ENCODE peak calls at places on chromosomes 12 and 14, in four cellular contexts. One of them, this sample, is unnamed.

GRCh38 chr12:13374783-13375182 is 178.3 kb downstream of the EMP1 start:
- DNase-seq in uterus: no peak
- DNase-seq in neuronal stem cell: no peak
- DNase-seq in dorsolateral prefrontal cortex: peak
- DNase-seq in this sample: no peak

GRCh38 chr14:61720302-61720677 is 25.0 kb downstream of the HIF1A start:
- DNase-seq in dorsolateral prefrontal cortex: no peak
- DNase-seq in uterus: no peak
- DNase-seq in neuronal stem cell: no peak
- DNase-seq in this sample: no peak

GRCh38 chr12:118922405-118922804 is 58.9 kb upstream of the SRRM4 start:
- DNase-seq in neuronal stem cell: peak
- DNase-seq in uterus: no peak
- DNase-seq in dorsolateral prefrontal cortex: no peak
- DNase-seq in this sample: no peak

GRCh38 chr12:69000540-69001243 is 67.7 kb upstream of the CPM start:
- DNase-seq in neuronal stem cell: no peak
- DNase-seq in dorsolateral prefrontal cortex: no peak
- DNase-seq in uterus: no peak
- DNase-seq in this sample: no peak

GRCh38 chr14:100278702-100279101 is 27.5 kb downstream of the SLC25A29 start:
- DNase-seq in neuronal stem cell: no peak
- DNase-seq in uterus: no peak
- DNase-seq in dorsolateral prefrontal cortex: peak
- DNase-seq in this sample: no peak

GRCh38 chr12:116697305-116698130 is 40.4 kb downstream of the SPRING1 start:
- DNase-seq in neuronal stem cell: no peak
- DNase-seq in uterus: no peak
- DNase-seq in dorsolateral prefrontal cortex: no peak
- DNase-seq in this sample: no peak

GRCh38 chr12:118958520-118958919 is 22.8 kb upstream of the SRRM4 start:
- DNase-seq in neuronal stem cell: no peak
- DNase-seq in uterus: no peak
- DNase-seq in dorsolateral prefrontal cortex: no peak
- DNase-seq in this sample: no peak

GRCh38 chr12:109995366-109995702 is 834 bp downstream of the GIT2 start:
- DNase-seq in dorsolateral prefrontal cortex: peak
- DNase-seq in neuronal stem cell: no peak
- DNase-seq in uterus: no peak
- DNase-seq in this sample: no peak

GRCh38 chr14:89618821-89619551 is 202.0 kb upstream of the FOXN3 start:
- DNase-seq in neuronal stem cell: peak
- DNase-seq in dorsolateral prefrontal cortex: peak
- DNase-seq in uterus: peak
- DNase-seq in this sample: peak

GRCh38 chr14:23428686-23429495 is 6.6 kb downstream of the MYH7 start:
- DNase-seq in dorsolateral prefrontal cortex: no peak
- DNase-seq in neuronal stem cell: no peak
- DNase-seq in uterus: no peak
- DNase-seq in this sample: peak

GRCh38 chr14:87492556-87492955 is 500.4 kb downstream of the GALC start:
- DNase-seq in uterus: no peak
- DNase-seq in neuronal stem cell: no peak
- DNase-seq in dorsolateral prefrontal cortex: no peak
- DNase-seq in this sample: no peak

GRCh38 chr12:122309564-122310121 is 43.3 kb upstream of the VPS33A start:
- DNase-seq in dorsolateral prefrontal cortex: peak
- DNase-seq in neuronal stem cell: no peak
- DNase-seq in uterus: no peak
- DNase-seq in this sample: no peak

GRCh38 chr12:28489256-28489655 is 299.0 kb downstream of the CCDC91 start:
- DNase-seq in uterus: no peak
- DNase-seq in dorsolateral prefrontal cortex: no peak
- DNase-seq in neuronal stem cell: no peak
- DNase-seq in this sample: no peak

GRCh38 chr14:51512321-51512720 is 139.4 kb upstream of the FRMD6 start:
- DNase-seq in uterus: no peak
- DNase-seq in neuronal stem cell: no peak
- DNase-seq in dorsolateral prefrontal cortex: no peak
- DNase-seq in this sample: no peak

This sample was measured in sigmoid colon.